ENCODE peak calls at places on chromosome 4, in seven cellular contexts. One of them, this sample, is unnamed.

GRCh38 chr4:20603671-20604313 is 96.5 kb upstream of the PACRGL start:
- DNase-seq in adrenal gland: no peak
- DNase-seq in hypothalamus: no peak
- DNase-seq in hepatocyte: no peak
- DNase-seq in GM12878: no peak
- DNase-seq in GDM1: no peak
- DNase-seq in body of pancreas: no peak
- DNase-seq in this sample: no peak

GRCh38 chr4:102281171-102281842 is 64.0 kb downstream of the SLC39A8 start:
- DNase-seq in hypothalamus: no peak
- DNase-seq in hepatocyte: no peak
- DNase-seq in body of pancreas: no peak
- DNase-seq in GM12878: no peak
- DNase-seq in GDM1: no peak
- DNase-seq in adrenal gland: no peak
- DNase-seq in this sample: peak

GRCh38 chr4:184097240-184097619 is 120.4 kb downstream of the ENPP6 start:
- DNase-seq in body of pancreas: peak
- DNase-seq in hypothalamus: peak
- DNase-seq in adrenal gland: peak
- DNase-seq in GM12878: no peak
- DNase-seq in hepatocyte: no peak
- DNase-seq in GDM1: no peak
- DNase-seq in this sample: peak

GRCh38 chr4:7365472-7366179 is 69.1 kb downstream of the PSAPL1 start:
- DNase-seq in GDM1: no peak
- DNase-seq in body of pancreas: peak
- DNase-seq in hypothalamus: no peak
- DNase-seq in hepatocyte: no peak
- DNase-seq in GM12878: no peak
- DNase-seq in adrenal gland: no peak
- DNase-seq in this sample: peak

GRCh38 chr4:16067515-16067914 is 16.3 kb downstream of the PROM1 start:
- DNase-seq in adrenal gland: no peak
- DNase-seq in body of pancreas: peak
- DNase-seq in hepatocyte: no peak
- DNase-seq in GM12878: no peak
- DNase-seq in hypothalamus: peak
- DNase-seq in GDM1: no peak
- DNase-seq in this sample: no peak

GRCh38 chr4:105414316-105414715 is 59.5 kb downstream of the PPA2 start:
- DNase-seq in adrenal gland: no peak
- DNase-seq in body of pancreas: no peak
- DNase-seq in GDM1: no peak
- DNase-seq in GM12878: no peak
- DNase-seq in hypothalamus: no peak
- DNase-seq in hepatocyte: no peak
- DNase-seq in this sample: no peak

GRCh38 chr4:98630804-98631454 is 27.5 kb downstream of the TSPAN5 start:
- DNase-seq in GM12878: no peak
- DNase-seq in hepatocyte: no peak
- DNase-seq in body of pancreas: peak
- DNase-seq in hypothalamus: no peak
- DNase-seq in adrenal gland: no peak
- DNase-seq in GDM1: no peak
- DNase-seq in this sample: no peak

GRCh38 chr4:169071781-169072180 is 61.7 kb upstream of the CBR4 start:
- DNase-seq in body of pancreas: no peak
- DNase-seq in GM12878: no peak
- DNase-seq in GDM1: no peak
- DNase-seq in hepatocyte: no peak
- DNase-seq in adrenal gland: no peak
- DNase-seq in hypothalamus: no peak
- DNase-seq in this sample: no peak

GRCh38 chr4:186725422-186726149 is 1.9 kb upstream of the FAT1 start:
- DNase-seq in adrenal gland: no peak
- DNase-seq in GM12878: no peak
- DNase-seq in hepatocyte: peak
- DNase-seq in GDM1: no peak
- DNase-seq in body of pancreas: peak
- DNase-seq in hypothalamus: peak
- DNase-seq in this sample: peak

GRCh38 chr4:2831611-2832308 is 11.9 kb upstream of the ADD1 start:
- DNase-seq in GM12878: no peak
- DNase-seq in adrenal gland: peak
- DNase-seq in GDM1: no peak
- DNase-seq in hypothalamus: no peak
- DNase-seq in body of pancreas: no peak
- DNase-seq in hepatocyte: no peak
- DNase-seq in this sample: no peak

GRCh38 chr4:162640152-162640551 is 476.4 kb upstream of the FSTL5 start:
- DNase-seq in adrenal gland: no peak
- DNase-seq in hepatocyte: no peak
- DNase-seq in GDM1: no peak
- DNase-seq in hypothalamus: no peak
- DNase-seq in GM12878: no peak
- DNase-seq in body of pancreas: no peak
- DNase-seq in this sample: no peak

GRCh38 chr4:63589796-63590195 is 819.5 kb downstream of the TECRL start:
- DNase-seq in hypothalamus: no peak
- DNase-seq in hepatocyte: peak
- DNase-seq in adrenal gland: no peak
- DNase-seq in GDM1: no peak
- DNase-seq in body of pancreas: no peak
- DNase-seq in GM12878: no peak
- DNase-seq in this sample: no peak